ENCODE peak calls at places on chromosome 18, in five cellular contexts. F is upper lobe of left lung; C is Calu3; G is IMR-90; B is activated CD4-positive, alpha-beta T cell treated with anti-CD3 and anti-CD28 coated beads, Interleukin-2, amount 50 U/mL, for 1 hour. O is an unnamed sample.

GRCh38 chr18:39462436-39462835 is 1896.8 kb upstream of the CELF4 start:
- DNase-seq in B (no peak), C (no peak), F (no peak), G (peak), O (peak)

GRCh38 chr18:41150316-41150715 is 804.7 kb upstream of the PIK3C3 start:
- DNase-seq in F (no peak), G (no peak), C (no peak), B (no peak), O (no peak)

GRCh38 chr18:65907281-65907680 is 156.5 kb downstream of the CDH7 start:
- DNase-seq in F (no peak), C (no peak), G (no peak), B (no peak), O (no peak)

GRCh38 chr18:36130039-36130831 is 536 bp downstream of the ELP2 start:
- DNase-seq in C (no peak), B (no peak), G (peak), F (no peak), O (no peak)

GRCh38 chr18:70490008-70490933 is 201.4 kb downstream of the SOCS6 start:
- DNase-seq in G (peak), C (peak), B (peak), F (no peak), O (peak)

GRCh38 chr18:61727241-61727640 is 165.6 kb downstream of the RNF152 start:
- DNase-seq in B (no peak), F (no peak), G (peak), C (no peak), O (peak)

GRCh38 chr18:63962137-63962536 is 7.7 kb upstream of the SERPINB8 start:
- DNase-seq in B (no peak), G (no peak), F (no peak), C (no peak), O (peak)

GRCh38 chr18:12324991-12325725 is 17.1 kb downstream of the TUBB6 start:
- DNase-seq in B (no peak), C (no peak), G (no peak), F (no peak), O (no peak)

GRCh38 chr18:79573921-79574491 is 105.6 kb upstream of the CTDP1 start:
- DNase-seq in G (no peak), B (no peak), F (peak), C (no peak), O (no peak)

GRCh38 chr18:25225152-25225551 is 126.8 kb downstream of the ZNF521 start:
- DNase-seq in G (no peak), B (no peak), C (no peak), F (no peak), O (no peak)

GRCh38 chr18:52844323-52844722 is 504.3 kb downstream of the DCC start:
- DNase-seq in G (no peak), C (no peak), B (no peak), F (no peak), O (no peak)

GRCh38 chr18:22709288-22710060 is 223.7 kb upstream of the RBBP8 start:
- DNase-seq in G (peak), B (no peak), F (no peak), C (no peak), O (peak)

GRCh38 chr18:50111398-50111797 is 83.5 kb downstream of the MYO5B start:
- DNase-seq in C (no peak), B (no peak), G (no peak), F (no peak), O (peak)

GRCh38 chr18:62399781-62400308 is 74.7 kb downstream of the TNFRSF11A start:
- DNase-seq in G (no peak), C (peak), B (no peak), F (no peak), O (peak)

GRCh38 chr18:24982831-24983230 is 369.1 kb downstream of the ZNF521 start:
- DNase-seq in F (no peak), C (no peak), G (peak), B (no peak), O (peak)

GRCh38 chr18:457120-457519 is 43.4 kb downstream of the COLEC12 start:
- DNase-seq in G (peak), F (peak), B (no peak), C (no peak), O (no peak)

O was measured in renal cortical epithelial cell.